ENCODE peak calls at places on chromosomes 1 and 21, in five cellular contexts. D, C, Z, U and V are unnamed samples.

GRCh38 chr1:23718482-23718881 is 24.8 kb upstream of the ELOA start:
- DNase-seq in D (peak; percentile 28), C (no peak), Z (no peak), U (peak; percentile 63), V (no peak)

GRCh38 chr1:2210786-2211185 is 16.2 kb upstream of the FAAP20 start:
- DNase-seq in D (no peak), C (no peak), Z (peak; percentile 47), U (no peak), V (no peak)

GRCh38 chr1:41931578-41931977 is 12.9 kb upstream of the HIVEP3 start:
- DNase-seq in D (no peak), C (no peak), Z (no peak), U (no peak), V (no peak)

GRCh38 chr1:77605246-77606026 is 77.0 kb downstream of the ZZZ3 start:
- DNase-seq in D (no peak), C (peak; percentile 62), Z (no peak), U (peak; percentile 92), V (peak; percentile 46)

GRCh38 chr1:38115251-38115650 is 68.7 kb upstream of the POU3F1 start:
- DNase-seq in D (no peak), C (no peak), Z (no peak), U (no peak), V (no peak)

GRCh38 chr1:178503849-178504248 is 7.1 kb upstream of the CLEC20A start:
- DNase-seq in D (no peak), C (no peak), Z (no peak), U (no peak), V (no peak)

GRCh38 chr1:42758641-42759040 is 8.2 kb downstream of the P3H1 start:
- DNase-seq in D (no peak), C (no peak), Z (no peak), U (no peak), V (no peak)

GRCh38 chr1:205505076-205505729 is 734 bp downstream of the CDK18 start:
- DNase-seq in D (no peak), C (peak; percentile 38), Z (no peak), U (no peak), V (no peak)

GRCh38 chr1:209831615-209832014 is 3.8 kb downstream of the UTP25 start:
- DNase-seq in D (no peak), C (no peak), Z (no peak), U (peak; percentile 33), V (no peak)

GRCh38 chr1:42201986-42202385 is 37.4 kb upstream of the GUCA2A start:
- DNase-seq in D (no peak), C (no peak), Z (no peak), U (no peak), V (no peak)

GRCh38 chr21:15164678-15165303 is 100.0 kb upstream of the NRIP1 start:
- DNase-seq in D (no peak), C (no peak), Z (no peak), U (peak; percentile 3), V (no peak)

GRCh38 chr1:31487143-31487542 is 74.1 kb downstream of the SERINC2 start:
- DNase-seq in D (no peak), C (no peak), Z (no peak), U (no peak), V (no peak)

GRCh38 chr1:160834945-160835565 is 27.6 kb downstream of the CD244 start:
- DNase-seq in D (no peak), C (no peak), Z (no peak), U (peak; percentile 54), V (no peak)

GRCh38 chr1:169941982-169942830 is 48.5 kb upstream of the SCYL3 start:
- DNase-seq in D (no peak), C (no peak), Z (no peak), U (peak; percentile 54), V (no peak)

GRCh38 chr1:24619376-24619775 is 23.7 kb upstream of the SRRM1 start:
- DNase-seq in D (no peak), C (no peak), Z (no peak), U (no peak), V (no peak)

GRCh38 chr1:199550384-199551067 is 477.0 kb upstream of the NR5A2 start:
- DNase-seq in D (no peak), C (no peak), Z (no peak), U (peak; percentile 71), V (no peak)

GRCh38 chr1:52003877-52004276 is 13.4 kb upstream of the RAB3B start:
- DNase-seq in D (no peak), C (no peak), Z (no peak), U (no peak), V (no peak)

GRCh38 chr1:21926065-21926464 is 11.0 kb downstream of the HSPG2 start:
- DNase-seq in D (no peak), C (no peak), Z (no peak), U (no peak), V (no peak)

GRCh38 chr1:219324629-219325367 is 151.1 kb downstream of the LYPLAL1 start:
- DNase-seq in D (peak; percentile 84), C (no peak), Z (no peak), U (peak; percentile 94), V (peak; percentile 86)

GRCh38 chr1:152347116-152347728 is 12.6 kb downstream of the FLG2 start:
- DNase-seq in D (peak; percentile 68), C (no peak), Z (no peak), U (peak; percentile 53), V (peak; percentile 1)

GRCh38 chr1:145985502-145986439 is 10.6 kb downstream of the TXNIP start:
- DNase-seq in D (no peak), C (peak; percentile 58), Z (no peak), U (peak; percentile 83), V (peak; percentile 73)

GRCh38 chr1:145983959-145984830 is 12.2 kb downstream of the TXNIP start:
- DNase-seq in D (no peak), C (no peak), Z (no peak), U (no peak), V (no peak)

GRCh38 chr1:145986551-145986950 is 9.8 kb downstream of the TXNIP start:
- DNase-seq in D (no peak), C (no peak), Z (no peak), U (no peak), V (no peak)

GRCh38 chr1:145983206-145983675 is 13.1 kb downstream of the TXNIP start:
- DNase-seq in D (no peak), C (no peak), Z (no peak), U (no peak), V (no peak)

GRCh38 chr1:145985129-145985501 is 11.3 kb downstream of the TXNIP start:
- DNase-seq in D (no peak), C (no peak), Z (no peak), U (no peak), V (no peak)
- H3K4me3 ChIP-seq in D (no peak overlapping the region), C (peak overlapping the region; percentile 57), Z (no peak overlapping the region), U (no peak overlapping the region), V (no peak overlapping the region)

GRCh38 chr21:33802458-33802857 is 113.1 kb downstream of the ATP5PO start:
- DNase-seq in D (no peak), C (no peak), Z (no peak), U (no peak), V (no peak)
- H3K4me3 ChIP-seq in D (no peak overlapping the region), C (no peak overlapping the region), Z (no peak overlapping the region), U (no peak overlapping the region), V (no peak overlapping the region)

GRCh38 chr1:35186239-35186638 is 6.7 kb downstream of the SFPQ start:
- DNase-seq in D (no peak), C (no peak), Z (no peak), U (no peak), V (no peak)

GRCh38 chr1:35190784-35191183 is 2.2 kb downstream of the SFPQ start:
- DNase-seq in D (no peak), C (no peak), Z (no peak), U (no peak), V (no peak)

GRCh38 chr1:35187816-35188342 is 5.1 kb downstream of the SFPQ start:
- DNase-seq in D (no peak), C (no peak), Z (no peak), U (no peak), V (no peak)

GRCh38 chr1:35191429-35192055 is 1.4 kb downstream of the SFPQ start:
- DNase-seq in D (no peak), C (no peak), Z (no peak), U (no peak), V (no peak)

DNA sequence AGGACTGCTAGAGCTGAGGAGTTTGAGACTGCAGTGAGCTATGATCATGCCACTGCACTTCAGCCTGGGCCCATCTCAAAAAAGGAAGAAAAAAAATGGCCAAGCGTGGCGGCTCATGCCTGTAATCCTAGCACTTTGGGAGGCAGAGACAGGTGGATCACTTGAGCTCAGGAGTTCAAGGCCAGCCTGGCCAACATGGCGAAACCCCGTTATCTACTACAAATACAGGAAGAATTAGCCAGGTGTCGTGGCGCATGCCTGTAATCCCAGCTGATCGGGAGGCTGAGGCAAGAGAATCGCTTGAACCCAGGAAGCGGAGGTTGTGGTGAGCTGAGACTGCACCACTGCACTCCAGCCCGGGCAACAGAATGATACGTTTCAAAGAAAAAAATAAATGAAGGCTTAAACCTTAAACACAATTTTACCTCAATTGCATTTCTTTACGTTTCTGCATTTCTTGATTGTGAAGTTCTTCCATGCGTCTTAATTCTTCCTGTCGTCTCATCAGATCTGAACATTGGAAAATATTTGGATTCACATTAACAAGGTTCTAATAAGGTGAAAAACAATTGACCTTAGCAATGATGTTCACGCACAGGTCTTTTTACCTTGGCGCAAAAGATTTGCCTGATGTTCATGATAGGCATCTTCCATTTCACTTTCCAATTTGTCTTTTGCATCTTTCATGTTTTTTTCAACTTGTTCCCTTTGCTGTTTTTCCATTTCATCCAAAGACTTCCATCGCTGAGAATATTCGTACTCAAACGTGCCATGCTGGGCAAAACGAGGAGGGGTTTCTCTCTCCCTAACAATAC is 4.2 kb downstream of the SFPQ start:
- DNase-seq in D (no peak), C (no peak), Z (no peak), U (no peak), V (no peak)
- H3K4me3 ChIP-seq in D (peak overlapping the region; percentile 84), C (peak overlapping the region; percentile 100), Z (no peak overlapping the region), U (peak overlapping the region; percentile 80), V (no peak overlapping the region)

GRCh38 chr1:11858968-11859871 is 475 bp upstream of the NPPB start:
- DNase-seq in D (no peak), C (peak; percentile 59), Z (peak; percentile 81), U (peak; percentile 55), V (peak; percentile 12)
- H3K4me3 ChIP-seq in D (no peak overlapping the region), C (peak overlapping the region; percentile 3), Z (no peak overlapping the region), U (no peak overlapping the region), V (no peak overlapping the region)

GRCh38 chr1:60621524-60621923 is 460.8 kb upstream of the NFIA start:
- DNase-seq in D (no peak), C (no peak), Z (no peak), U (peak; percentile 33), V (peak; percentile 41)
- H3K4me3 ChIP-seq in D (no peak overlapping the region), C (no peak overlapping the region), Z (no peak overlapping the region), U (no peak overlapping the region), V (no peak overlapping the region)

GRCh38 chr1:85290826-85291225 is 14.4 kb upstream of the BCL10 start:
- DNase-seq in D (no peak), C (no peak), Z (no peak), U (no peak), V (no peak)

GRCh38 chr1:85284202-85284601 is 7.8 kb upstream of the BCL10 start:
- DNase-seq in D (no peak), C (no peak), Z (no peak), U (no peak), V (no peak)

GRCh38 chr1:85283475-85284199 is 7.2 kb upstream of the BCL10 start:
- DNase-seq in D (no peak), C (no peak), Z (peak; percentile 23), U (no peak), V (no peak)

GRCh38 chr1:85289848-85290335 is 13.5 kb upstream of the BCL10 start:
- DNase-seq in D (no peak), C (no peak), Z (no peak), U (no peak), V (no peak)

GRCh38 chr1:85289207-85289847 is 12.9 kb upstream of the BCL10 start:
- DNase-seq in D (peak; percentile 99), C (no peak), Z (no peak), U (peak; percentile 87), V (peak; percentile 76)
- H3K4me3 ChIP-seq in D (no peak overlapping the region), C (no peak overlapping the region), Z (no peak overlapping the region), U (no peak overlapping the region), V (no peak overlapping the region)

GRCh38 chr1:1183221-1183747 is 9.6 kb downstream of the TTLL10 start:
- DNase-seq in D (no peak), C (peak; percentile 13), Z (peak; percentile 8), U (no peak), V (no peak)
- H3K4me3 ChIP-seq in D (no peak overlapping the region), C (peak overlapping the region; percentile 50), Z (no peak overlapping the region), U (no peak overlapping the region), V (no peak overlapping the region)